ENCODE peak calls at places on chromosomes 2 and 18, in seven cellular contexts. T is cardiac muscle cell; D is activated T-helper 1 cell treated with anti-CD3 and anti-CD28 coated beads, Interleukin-2, amount 50 U/mL, for 16 hours; M is MV-4-11; Q is KBM-7; B is NCI-H2081; Y is NCI-H524. R is an unnamed sample.

GRCh38 chr2:188245230-188245629 is 46.4 kb upstream of the GULP1 start:
- DNase-seq in D (no peak), M (no peak), Q (no peak), T (no peak), B (no peak), Y (no peak), R (no peak)

GRCh38 chr2:175167076-175167791 is 769 bp downstream of the ATF2 start:
- DNase-seq in T (peak), D (no peak), Q (no peak), Y (peak), M (no peak), B (peak), R (peak)

GRCh38 chr2:196758474-196759377 is 40.8 kb downstream of the GTF3C3 start:
- DNase-seq in B (no peak), T (peak), Q (peak), M (peak), D (no peak), Y (peak), R (peak)

GRCh38 chr2:12619975-12620374 is 96.8 kb upstream of the TRIB2 start:
- DNase-seq in T (peak), B (no peak), M (no peak), Q (no peak), D (no peak), Y (no peak), R (no peak)

GRCh38 chr2:175620035-175620434 is 382.0 kb downstream of the LNPK start:
- DNase-seq in B (no peak), Y (no peak), Q (no peak), T (no peak), D (no peak), M (no peak), R (no peak)

GRCh38 chr2:85886585-85886984 is 2.2 kb downstream of the ST3GAL5 start:
- DNase-seq in M (peak), B (no peak), Q (peak), Y (peak), D (no peak), T (peak), R (peak)

GRCh38 chr2:274503-274902 is 9.8 kb downstream of the ACP1 start:
- DNase-seq in M (peak), Y (no peak), T (no peak), B (no peak), D (no peak), Q (peak), R (peak)

GRCh38 chr18:50231621-50232020 is 34.7 kb downstream of the CFAP53 start:
- DNase-seq in M (no peak), T (no peak), D (no peak), B (no peak), Q (no peak), Y (no peak), R (no peak)

GRCh38 chr2:1598800-1599199 is 145.5 kb downstream of the PXDN start:
- DNase-seq in Y (no peak), D (no peak), T (no peak), B (no peak), Q (no peak), M (no peak), R (no peak)

GRCh38 chr2:168751104-168751768 is 51.2 kb upstream of the NOSTRIN start:
- DNase-seq in Q (no peak), T (no peak), Y (no peak), D (no peak), B (no peak), M (no peak), R (no peak)

R was measured in Kasumi-1.